ENCODE peak calls at places on chromosomes 12 and 14, in five cellular contexts. H, I, J, T and D are unnamed samples.

GRCh38 chr12:100123316-100124095 is 19.2 kb downstream of the BLTP3B start:
- DNase-seq in H (no peak), I (no peak), J (no peak), T (no peak), D (no peak)

GRCh38 chr14:47919994-47920393 is 244.6 kb upstream of the MDGA2 start:
- DNase-seq in H (no peak), I (no peak), J (no peak), T (no peak), D (no peak)

GRCh38 chr12:94157891-94158495 is 9.6 kb downstream of the PLXNC1 start:
- DNase-seq in H (no peak), I (no peak), J (no peak), T (no peak), D (no peak)

GRCh38 chr14:92316937-92317336 is 6.0 kb upstream of the SLC24A4 start:
- DNase-seq in H (no peak), I (no peak), J (no peak), T (no peak), D (no peak)

GRCh38 chr12:2138871-2139308 is 86.1 kb downstream of the CACNA1C start:
- DNase-seq in H (no peak), I (no peak), J (no peak), T (no peak), D (no peak)

GRCh38 chr12:122437656-122438121 is 15.2 kb upstream of the CLIP1 start:
- DNase-seq in H (peak), I (no peak), J (no peak), T (peak), D (no peak)

GRCh38 chr12:132309162-132310086 is 20.0 kb downstream of the GALNT9 start:
- DNase-seq in H (no peak), I (no peak), J (peak), T (no peak), D (no peak)

GRCh38 chr12:123267335-123267920 is 4.2 kb downstream of the CDK2AP1 start:
- DNase-seq in H (no peak), I (no peak), J (no peak), T (no peak), D (no peak)

GRCh38 chr14:23863836-23864235 is 89.7 kb upstream of the DHRS4 start:
- DNase-seq in H (no peak), I (no peak), J (no peak), T (no peak), D (no peak)

GRCh38 chr12:1628671-1629337 is at the start of gene WNT5B:
- DNase-seq in H (no peak), I (no peak), J (no peak), T (no peak), D (no peak)

GRCh38 chr12:59407799-59408198 is 188.0 kb upstream of the SLC16A7 start:
- DNase-seq in H (peak), I (no peak), J (no peak), T (no peak), D (no peak)

GRCh38 chr14:49897965-49898364 is 5.1 kb downstream of the ARF6 start:
- DNase-seq in H (no peak), I (no peak), J (no peak), T (no peak), D (no peak)

GRCh38 chr12:112906712-112907414 is at the start of gene OAS1:
- DNase-seq in H (peak), I (no peak), J (no peak), T (peak), D (no peak)

GRCh38 chr12:114131824-114132223 is 165.7 kb upstream of the RBM19 start:
- DNase-seq in H (no peak), I (no peak), J (no peak), T (no peak), D (no peak)

GRCh38 chr12:66140726-66141125 is 10.2 kb upstream of the LLPH start:
- DNase-seq in H (peak), I (no peak), J (no peak), T (no peak), D (no peak)

GRCh38 chr12:58711968-58712367 is 208.3 kb downstream of the LRIG3 start:
- DNase-seq in H (peak), I (no peak), J (no peak), T (peak), D (no peak)

GRCh38 chr14:103552011-103552797 is 10.3 kb downstream of the BAG5 start:
- DNase-seq in H (peak), I (no peak), J (peak), T (peak), D (no peak)

GRCh38 chr12:12357697-12358476 is 1.0 kb downstream of the BORCS5 start:
- DNase-seq in H (no peak), I (no peak), J (no peak), T (peak), D (no peak)

GRCh38 chr12:40344312-40344711 is 119.5 kb downstream of the LRRK2 start:
- DNase-seq in H (no peak), I (no peak), J (no peak), T (no peak), D (no peak)